ENCODE peak calls at places on chromosomes 13 and 19, in six cellular contexts. J is H54; L is midbrain; S is AG04450; E is stimulated activated CD4-positive, alpha-beta T cell treated with anti-CD3 and anti-CD28 coated beads, Interleukin-2, amount 100 ng/mL, for 48 hours; V is activated naive CD4-positive, alpha-beta T cell. C is an unnamed sample.

GRCh38 chr19:590396-590745 is 690 bp downstream of the HCN2 start:
- DNase-seq in V (peak; percentile 31), S (no peak), L (no peak), E (no peak), J (no peak), C (no peak)

GRCh38 chr13:102582256-102582655 is 14.5 kb upstream of the TPP2 start:
- DNase-seq in S (no peak), E (no peak), V (no peak), J (no peak), L (no peak), C (no peak)

GRCh38 chr19:13033819-13034611 is 38.7 kb downstream of the NFIX start:
- DNase-seq in S (no peak), J (no peak), E (no peak), L (no peak), V (peak; percentile 14), C (peak; percentile 76)

GRCh38 chr19:49701271-49701786 is 10.4 kb downstream of the CPT1C start:
- DNase-seq in E (no peak), J (no peak), V (no peak), S (no peak), L (no peak), C (peak; percentile 75)

GRCh38 chr13:91400094-91400462 is 1.7 kb downstream of the GPC5 start:
- DNase-seq in J (no peak), V (no peak), E (no peak), S (no peak), L (peak; percentile 18), C (peak; percentile 3)

GRCh38 chr13:50677687-50678463 is 165.6 kb downstream of the DLEU7 start:
- DNase-seq in V (no peak), J (no peak), S (no peak), L (peak; percentile 84), E (no peak), C (no peak)

GRCh38 chr19:53945441-53945840 is 17.3 kb upstream of the CACNG8 start:
- DNase-seq in L (no peak), J (peak; percentile 68), E (no peak), S (no peak), V (no peak), C (peak; percentile 39)

GRCh38 chr13:52931913-52932312 is 83.5 kb upstream of the PCDH8 start:
- DNase-seq in L (no peak), V (no peak), S (no peak), E (no peak), J (no peak), C (no peak)

GRCh38 chr19:49596407-49596806 is 5.4 kb downstream of the PRR12 start:
- DNase-seq in V (no peak), J (no peak), E (no peak), L (no peak), S (no peak), C (no peak)

GRCh38 chr13:50760751-50761150 is 82.7 kb downstream of the DLEU7 start:
- DNase-seq in L (no peak), E (no peak), J (no peak), S (no peak), V (no peak), C (no peak)

GRCh38 chr13:46530084-46530935 is 22.7 kb upstream of the LRCH1 start:
- DNase-seq in V (no peak), E (no peak), S (no peak), J (no peak), L (no peak), C (no peak)

GRCh38 chr13:35468195-35468594 is 8.3 kb downstream of the MAB21L1 start:
- DNase-seq in J (no peak), L (no peak), V (no peak), E (no peak), S (no peak), C (no peak)

GRCh38 chr19:16584825-16585801 is 12.9 kb upstream of the SLC35E1 start:
- DNase-seq in E (no peak), V (no peak), J (no peak), L (no peak), S (no peak), C (peak; percentile 22)

GRCh38 chr13:49063526-49063925 is 87.8 kb downstream of the FNDC3A start:
- DNase-seq in J (no peak), S (no peak), V (no peak), L (no peak), E (no peak), C (no peak)

GRCh38 chr19:49513746-49514118 is 1.3 kb downstream of the FCGRT start:
- DNase-seq in E (no peak), V (no peak), J (no peak), L (no peak), S (no peak), C (no peak)

GRCh38 chr19:54208784-54209057 is 8.1 kb downstream of the RPS9 start:
- DNase-seq in V (no peak), S (no peak), J (no peak), E (no peak), L (no peak), C (no peak)

GRCh38 chr13:30982911-30983310 is 50.5 kb downstream of the TEX26 start:
- DNase-seq in E (no peak), J (no peak), L (no peak), S (no peak), V (no peak), C (no peak)

GRCh38 chr13:106528711-106529414 is 6.6 kb downstream of the EFNB2 start:
- DNase-seq in J (no peak), E (no peak), S (no peak), V (no peak), L (no peak), C (peak; percentile 78)

GRCh38 chr19:55635856-55636440 is 4.9 kb upstream of the ZNF580 start:
- DNase-seq in J (no peak), V (no peak), S (no peak), E (no peak), L (no peak), C (no peak)

GRCh38 chr13:84844473-84844872 is 954.7 kb downstream of the SLITRK6 start:
- DNase-seq in V (no peak), S (no peak), J (no peak), E (no peak), L (peak; percentile 3), C (no peak)

C was measured in ELF-1.